ENCODE peak calls at places on chromosomes 13 and 19, in eight cellular contexts. D, X, C, N, P, T, F and O are unnamed samples. For H3K36me3, the result is how much of the 10 kb centered on the place peaks cover.

GRCh38 chr19:9586764-9587163 is 2.5 kb upstream of the ZNF121 start:
- DNase-seq in D (peak), P (peak), X (peak), N (peak), T (peak), F (peak), C (peak), O (peak)

GRCh38 chr13:95833713-95834112 is 156.8 kb downstream of the DNAJC3 start:
- DNase-seq in C (peak), N (no peak), P (no peak), D (no peak), F (no peak), X (no peak), T (peak), O (no peak)

GRCh38 chr19:29784598-29785223 is 27.1 kb upstream of the CCNE1 start:
- DNase-seq in X (no peak), F (no peak), T (no peak), D (no peak), C (no peak), N (no peak), P (no peak), O (no peak)

GRCh38 chr13:60398949-60399589 is 2.0 kb downstream of the TDRD3 start:
- DNase-seq in D (peak), P (no peak), F (no peak), X (peak), T (peak), N (no peak), C (no peak), O (no peak)

GRCh38 chr13:35475960-35476943 is at the start of gene MAB21L1:
- DNase-seq in T (peak), N (no peak), D (peak), X (peak), C (peak), P (peak), F (no peak), O (peak)

GRCh38 chr19:7575426-7576040 is 20.1 kb upstream of the CAMSAP3 start:
- DNase-seq in X (no peak), T (no peak), P (peak), F (no peak), C (no peak), D (no peak), N (no peak), O (no peak)

GRCh38 chr19:45643927-45644771 is 5.0 kb upstream of the EML2 start:
- DNase-seq in T (no peak), F (no peak), P (no peak), C (no peak), X (no peak), N (no peak), D (no peak), O (peak)

GRCh38 chr13:25846227-25846984 is 205.4 kb downstream of the SHISA2 start:
- DNase-seq in T (no peak), N (no peak), P (no peak), X (no peak), D (no peak), C (no peak), F (peak), O (no peak)

GRCh38 chr13:44243198-44243852 is 130.3 kb upstream of the SERP2 start:
- DNase-seq in X (peak), F (no peak), C (no peak), D (no peak), N (no peak), T (peak), P (peak), O (peak)

GRCh38 chr13:99496322-99497142 is 4.7 kb upstream of the TM9SF2 start:
- DNase-seq in D (peak), T (peak), X (no peak), N (peak), C (peak), P (peak), F (peak), O (no peak)

GRCh38 chr13:31009166-31009565 is 76.7 kb downstream of the TEX26 start:
- DNase-seq in C (no peak), N (no peak), P (peak), T (no peak), D (no peak), X (no peak), F (no peak), O (no peak)

GRCh38 chr19:39398297-39398864 is 7.2 kb downstream of the MED29 start:
- DNase-seq in P (peak), D (peak), N (no peak), T (peak), F (peak), X (no peak), C (peak), O (no peak)

GRCh38 chr13:113941571-113942191 is 32.2 kb downstream of the C13orf46 start:
- DNase-seq in D (no peak), F (no peak), P (peak), T (peak), X (no peak), C (no peak), N (no peak), O (no peak)

GRCh38 chr19:30634431-30634830 is 262.2 kb downstream of the ZNF536 start:
- DNase-seq in N (no peak), P (no peak), X (no peak), F (no peak), D (no peak), T (no peak), C (no peak), O (no peak)

GRCh38 chr19:38199340-38199739 is 24.7 kb downstream of the DPF1 start:
- DNase-seq in F (no peak), X (no peak), D (no peak), N (no peak), T (no peak), C (no peak), P (no peak), O (no peak)

GRCh38 chr19:36151144-36152051 is 849 bp downstream of the COX7A1 start:
- DNase-seq in T (peak), N (no peak), D (no peak), F (no peak), P (no peak), C (no peak), X (no peak), O (peak)

GRCh38 chr13:113090415-113090770 is 15.2 kb upstream of the F7 start:
- DNase-seq in D (no peak), T (no peak), X (no peak), F (no peak), N (no peak), P (no peak), C (no peak), O (peak)

GRCh38 chr13:33383724-33384577 is 98.4 kb upstream of the STARD13 start:
- DNase-seq in T (peak), X (no peak), F (no peak), D (no peak), C (no peak), P (no peak), N (no peak), O (no peak)

GRCh38 chr13:53068841-53069520 is 40.4 kb downstream of the OLFM4 start:
- DNase-seq in F (no peak), P (no peak), T (no peak), D (no peak), N (no peak), X (no peak), C (no peak), O (no peak)

GRCh38 chr19:44795398-44795987 is 13.4 kb upstream of the BCAM start:
- DNase-seq in T (no peak), D (no peak), N (no peak), P (no peak), C (no peak), F (no peak), X (no peak), O (no peak)

GRCh38 chr13:104648291-104648690 is 1582.1 kb upstream of the SLC10A2 start:
- DNase-seq in X (no peak), F (no peak), N (no peak), D (no peak), T (no peak), C (no peak), P (no peak), O (no peak)

GRCh38 chr13:72121466-72121865 is 254.5 kb upstream of the DACH1 start:
- DNase-seq in C (no peak), D (no peak), F (no peak), T (no peak), X (no peak), P (no peak), N (no peak), O (no peak)

GRCh38 chr13:64716936-64717335 is 2513.2 kb downstream of the PCDH9 start:
- DNase-seq in N (no peak), T (no peak), F (no peak), C (no peak), P (no peak), D (no peak), X (no peak), O (no peak)

GRCh38 chr13:59677966-59678814 is 485.5 kb downstream of the DIAPH3 start:
- DNase-seq in D (no peak), F (no peak), C (peak), N (no peak), P (peak), T (peak), X (peak), O (peak)

GRCh38 chr13:50075619-50076097 is 60.4 kb downstream of the KCNRG start:
- DNase-seq in F (no peak), P (no peak), X (no peak), C (peak), D (no peak), T (peak), N (no peak), O (no peak)
- H3K4me3 ChIP-seq in F (no peak), P (no peak), X (no peak), C (peak), D (no peak), T (peak), N (no peak), O (no peak)

GRCh38 chr19:2291185-2291751 is 9.3 kb upstream of the PEAK3 start:
- DNase-seq in D (no peak), F (no peak), T (no peak), P (no peak), X (peak), C (peak), N (no peak), O (peak)

GRCh38 chr19:2290441-2291184 is 8.6 kb upstream of the PEAK3 start:
- DNase-seq in P (no peak), X (no peak), T (no peak), C (no peak), F (no peak), D (peak), N (peak), O (peak)

GRCh38 chr19:2289714-2290435 is 7.9 kb upstream of the PEAK3 start:
- DNase-seq in X (no peak), D (peak), P (no peak), T (no peak), C (peak), N (peak), F (peak), O (peak)

GRCh38 chr19:2296141-2296540 is 11.8 kb downstream of the LINGO3 start:
- DNase-seq in N (no peak), P (no peak), T (no peak), C (no peak), X (no peak), D (no peak), F (no peak), O (no peak)

GRCh38 chr19:2294377-2295335 is 12.7 kb upstream of the PEAK3 start:
- DNase-seq in X (no peak), D (no peak), F (no peak), T (peak), N (no peak), P (no peak), C (peak), O (peak)
- H3K36me3 ChIP-seq in X (under half), D (under half), F (under half), T (under half), N (under half), P (under half), C (under half), O (under half)

GRCh38 chr19:23392706-23393105 is 2.6 kb downstream of the ZNF91 start:
- DNase-seq in P (no peak), D (no peak), N (no peak), T (no peak), C (peak), F (no peak), X (no peak), O (no peak)
- H3K4me3 ChIP-seq in P (no peak), D (no peak), N (no peak), T (no peak), C (peak), F (no peak), X (no peak), O (no peak)

GRCh38 chr19:2984196-2984490 is 6.8 kb downstream of the TLE6 start:
- DNase-seq in F (no peak), C (no peak), D (no peak), P (no peak), N (no peak), X (no peak), T (no peak), O (no peak)
- H3K36me3 ChIP-seq in F (under half), C (under half), D (under half), P (under half), N (under half), X (under half), T (under half), O (under half)

DNA sequence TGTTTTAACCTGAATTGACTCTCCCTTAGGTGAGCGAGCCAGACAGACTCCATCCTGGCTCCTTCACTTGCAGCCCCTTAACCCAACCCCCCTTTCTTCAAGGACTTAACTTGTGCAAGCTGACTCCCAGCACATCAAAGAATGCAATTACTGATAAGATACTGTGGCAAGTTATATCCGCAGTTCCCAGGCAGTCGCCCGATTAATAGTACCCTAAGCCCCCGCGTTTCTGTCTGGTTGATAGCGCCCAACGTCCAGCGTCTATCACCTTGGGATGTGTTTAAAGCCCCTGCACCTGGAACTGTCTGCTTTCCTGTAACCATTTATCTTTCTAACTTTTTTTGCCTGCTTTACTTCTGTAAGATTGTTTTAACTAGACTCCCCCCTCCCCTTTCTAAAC is 6.2 kb downstream of the HSD17B14 start:
- DNase-seq in D (no peak), N (no peak), P (no peak), X (peak), C (no peak), T (no peak), F (no peak), O (no peak)
- H3K4me3 ChIP-seq in D (no peak), N (no peak), P (no peak), X (no peak), C (no peak), T (no peak), F (no peak), O (no peak)

GRCh38 chr19:32599258-32599657 is 18.3 kb downstream of the PDCD5 start:
- DNase-seq in P (no peak), D (no peak), X (no peak), N (no peak), T (no peak), C (no peak), F (no peak), O (no peak)
- H3K36me3 ChIP-seq in P (half or more), D (under half), X (under half), N (under half), T (under half), C (half or more), F (under half), O (under half)

GRCh38 chr13:48414501-48414900 is 1.6 kb upstream of the LPAR6 start:
- DNase-seq in X (no peak), F (no peak), P (no peak), C (no peak), N (no peak), D (no peak), T (no peak), O (no peak)

GRCh38 chr13:48412100-48412556 is 785 bp downstream of the LPAR6 start:
- DNase-seq in P (no peak), D (no peak), N (no peak), F (no peak), X (no peak), C (no peak), T (peak), O (no peak)

GRCh38 chr13:48415516-48415915 is 2.6 kb upstream of the LPAR6 start:
- DNase-seq in T (no peak), F (no peak), D (no peak), C (no peak), N (no peak), P (no peak), X (no peak), O (no peak)

GRCh38 chr13:48411281-48412099 is 1.4 kb downstream of the LPAR6 start:
- DNase-seq in D (peak), T (no peak), F (no peak), P (no peak), N (no peak), X (no peak), C (no peak), O (no peak)

GRCh38 chr13:48412881-48413351 is at the start of gene LPAR6:
- DNase-seq in X (no peak), F (no peak), C (no peak), T (peak), N (peak), P (peak), D (peak), O (peak)
- H3K4me3 ChIP-seq in X (peak), F (peak), C (peak), T (peak), N (peak), P (peak), D (peak), O (peak)

DNA sequence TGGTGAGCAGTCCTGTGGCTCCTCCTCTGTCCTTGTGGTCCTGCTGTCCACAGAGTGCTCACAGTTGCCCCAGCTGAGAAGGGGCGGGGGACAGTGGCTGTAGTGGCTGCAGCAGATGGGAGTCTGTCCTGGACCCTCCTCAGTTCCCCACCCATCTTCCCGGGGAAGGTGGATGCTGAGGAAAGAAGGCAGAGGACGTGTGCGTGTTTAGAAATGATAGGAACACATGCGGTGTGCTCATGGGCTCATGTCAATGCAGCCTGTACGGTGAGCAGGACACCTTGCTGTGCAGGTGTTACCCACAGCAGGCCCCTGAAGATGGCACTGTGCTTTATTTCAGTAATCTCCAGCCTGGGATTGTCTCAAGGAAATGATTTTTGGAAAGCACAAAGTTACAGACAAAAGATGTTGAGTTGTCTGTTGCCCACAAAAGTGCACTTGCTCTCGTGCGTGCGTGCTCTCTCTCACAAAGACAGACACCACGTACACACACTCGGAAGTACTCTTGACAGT is 49.2 kb upstream of the TEX29 start:
- DNase-seq in T (no peak), N (no peak), D (no peak), X (no peak), P (no peak), C (no peak), F (peak), O (no peak)
- H3K36me3 ChIP-seq in T (under half), N (under half), D (under half), X (under half), P (under half), C (half or more), F (under half), O (under half)

GRCh38 chr19:42511340-42511739 is 16.9 kb downstream of the CEACAM1 start:
- DNase-seq in F (no peak), T (no peak), N (no peak), P (no peak), C (no peak), X (no peak), D (no peak), O (no peak)
- H3K4me3 ChIP-seq in F (no peak), T (no peak), N (no peak), P (no peak), C (no peak), X (no peak), D (no peak), O (no peak)

DNA sequence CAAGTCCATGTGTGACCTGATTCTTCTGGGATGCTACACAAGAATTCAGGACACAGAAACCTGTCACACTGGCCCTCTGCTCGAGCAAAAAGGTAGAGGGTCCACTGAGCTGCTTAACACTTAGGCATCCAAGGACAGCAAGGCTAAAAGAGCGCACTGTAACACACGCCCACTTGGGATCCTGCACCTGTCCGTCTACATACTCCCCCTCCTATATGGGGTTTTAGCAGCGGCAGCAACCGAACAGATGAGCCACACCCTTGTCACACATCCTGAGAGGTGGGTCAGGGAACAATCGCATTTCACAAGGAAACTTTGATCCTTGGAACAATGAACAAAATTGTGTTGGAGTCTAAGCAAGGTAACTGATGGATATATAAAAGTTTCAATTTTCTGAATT is 51.5 kb upstream of the MIR17HG start:
- DNase-seq in P (no peak), X (no peak), N (no peak), F (no peak), D (peak), C (no peak), T (no peak), O (no peak)
- H3K36me3 ChIP-seq in P (under half), X (under half), N (under half), F (under half), D (under half), C (under half), T (under half), O (under half)